ENCODE peak calls at places on chromosomes 6 and 20, in five cellular contexts. H is hepatocyte, U is stomach, B is sigmoid colon, G is mammary epithelial cell. Z is an unnamed sample.
A peak's percentile ranks its signal among the peaks of the same experiment; 100 is the strongest.

GRCh38 chr6:20830576-20830975 is 296.3 kb downstream of the CDKAL1 start:
- DNase-seq in H (no peak), U (no peak), B (no peak), G (no peak), Z (no peak)

GRCh38 chr6:149131891-149132290 is 185.6 kb upstream of the TAB2 start:
- DNase-seq in H (no peak), U (no peak), B (no peak), G (no peak), Z (no peak)

GRCh38 chr6:33427585-33428218 is 7.8 kb downstream of the SYNGAP1 start:
- DNase-seq in H (peak; percentile 76), U (peak; percentile 67), B (peak; percentile 85), G (no peak), Z (peak; percentile 67)

GRCh38 chr6:126372626-126373025 is 32.7 kb downstream of the CENPW start:
- DNase-seq in H (no peak), U (no peak), B (no peak), G (peak; percentile 15), Z (no peak)

GRCh38 chr20:47011984-47012383 is 117.3 kb downstream of the EYA2 start:
- DNase-seq in H (no peak), U (no peak), B (no peak), G (no peak), Z (no peak)

GRCh38 chr6:119158057-119158848 is 79.8 kb upstream of the FAM184A start:
- DNase-seq in H (no peak), U (no peak), B (peak; percentile 90), G (no peak), Z (no peak)

GRCh38 chr6:79307321-79308036 is 73.0 kb upstream of the HMGN3 start:
- DNase-seq in H (peak; percentile 52), U (no peak), B (no peak), G (peak; percentile 95), Z (no peak)

GRCh38 chr20:43691928-43692524 is 25.1 kb downstream of the MYBL2 start:
- DNase-seq in H (peak; percentile 71), U (peak; percentile 58), B (no peak), G (peak; percentile 27), Z (no peak)

GRCh38 chr6:33592595-33593413 is 12.7 kb upstream of the BAK1 start:
- DNase-seq in H (peak; percentile 71), U (peak; percentile 62), B (no peak), G (no peak), Z (no peak)

GRCh38 chr6:66421570-66421969 is 714.5 kb upstream of the EYS start:
- DNase-seq in H (peak; percentile 16), U (no peak), B (no peak), G (no peak), Z (no peak)
- TF ChIP-seq CTCF in H (peak; percentile 56), U (no peak), B (no peak), G (no peak), Z (no peak)

DNA sequence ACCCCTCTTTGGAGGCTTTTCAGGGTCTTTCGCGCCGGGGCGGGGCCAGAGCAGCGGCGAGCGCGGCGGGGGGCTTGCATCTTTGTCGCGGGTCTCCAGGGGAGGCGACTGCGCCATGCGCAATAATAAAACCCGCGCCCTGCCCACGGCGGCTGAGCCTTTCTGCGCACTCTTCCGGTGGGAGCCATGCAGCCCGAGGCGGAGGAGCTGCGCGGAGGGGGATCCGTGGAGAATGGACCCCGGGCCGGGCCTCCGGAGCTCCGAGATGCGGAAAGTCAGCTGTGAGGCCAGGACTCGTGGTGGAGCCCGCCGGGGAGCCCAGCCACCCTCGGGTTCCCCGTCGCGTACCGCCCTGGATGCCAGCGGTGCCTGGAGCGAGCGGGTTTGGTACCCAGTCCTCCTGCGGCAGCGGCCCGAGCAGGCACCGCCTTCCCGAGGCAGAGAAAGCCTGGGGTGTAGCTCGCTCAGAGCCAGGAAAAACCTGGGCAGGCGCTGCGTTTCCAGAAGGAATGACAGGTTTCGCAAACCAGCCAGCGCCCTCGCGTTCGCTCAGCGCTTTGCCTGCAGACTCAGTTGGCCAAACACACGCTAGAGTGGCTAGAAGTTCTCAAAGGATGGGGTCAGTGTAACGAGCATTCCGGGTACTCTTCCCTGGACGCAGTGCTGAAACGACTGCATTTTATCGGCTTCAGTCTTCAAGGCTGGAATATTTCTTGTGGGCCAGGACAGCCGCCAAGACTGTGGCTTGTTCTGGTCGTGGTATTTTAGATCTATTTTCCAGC is 1.3 kb downstream of the AKAP12 start:
- DNase-seq in H (peak; percentile 64), U (peak; percentile 36), B (peak; percentile 88), G (peak; percentile 66), Z (no peak)
- TF ChIP-seq CTCF in H (no peak), U (no peak), B (no peak), G (no peak), Z (no peak)

GRCh38 chr6:109482913-109483743 is at the start of gene ZBTB24:
- DNase-seq in H (peak; percentile 96), U (peak; percentile 93), B (peak; percentile 95), G (peak; percentile 87), Z (peak; percentile 86)
- TF ChIP-seq CTCF in H (no peak), U (no peak), B (no peak), G (no peak), Z (no peak)

GRCh38 chr6:146040360-146040759 is 11.5 kb downstream of the GRM1 start:
- DNase-seq in H (no peak), U (no peak), B (no peak), G (no peak), Z (no peak)

GRCh38 chr6:146041282-146041681 is 12.4 kb downstream of the GRM1 start:
- DNase-seq in H (peak; percentile 12), U (no peak), B (no peak), G (peak; percentile 11), Z (no peak)
- TF ChIP-seq CTCF in H (peak; percentile 34), U (no peak), B (no peak), G (peak; percentile 51), Z (no peak)

GRCh38 chr6:154567695-154568220 is 57.3 kb upstream of the CNKSR3 start:
- DNase-seq in H (no peak), U (no peak), B (no peak), G (no peak), Z (no peak)
- TF ChIP-seq CTCF in H (no peak), U (no peak), B (no peak), G (no peak), Z (no peak)

GRCh38 chr20:16279320-16279719 is 293.9 kb downstream of the KIF16B start:
- DNase-seq in H (no peak), U (no peak), B (no peak), G (no peak), Z (no peak)
- TF ChIP-seq CTCF in H (peak; percentile 6), U (no peak), B (no peak), G (no peak), Z (no peak)

DNA sequence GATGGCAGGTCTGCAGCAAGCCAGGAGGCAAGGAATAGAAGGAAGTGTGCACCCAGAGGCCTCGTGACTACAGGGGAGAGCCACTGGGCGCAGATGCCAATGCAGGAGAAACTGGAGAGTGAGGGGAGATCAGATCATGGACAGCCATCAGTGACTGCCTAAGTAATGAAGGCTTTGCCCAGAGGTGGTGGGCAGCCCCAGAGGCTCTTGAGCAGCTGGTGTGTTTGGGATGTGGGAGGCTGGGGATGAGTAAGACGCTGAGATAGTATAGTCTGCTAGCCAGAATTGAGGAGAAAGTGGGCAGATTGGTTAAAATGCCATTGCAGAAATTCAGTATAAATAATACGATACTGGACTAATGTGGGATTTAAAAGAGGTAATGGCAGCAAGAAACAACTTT is 111.9 kb downstream of the MAP3K4 start:
- DNase-seq in H (no peak), U (no peak), B (no peak), G (no peak), Z (no peak)
- TF ChIP-seq CTCF in H (no peak), U (no peak), B (no peak), G (no peak), Z (no peak)

Z was measured in natural killer cell.